ENCODE peak calls at places on chromosomes 6 and 20, in seven cellular contexts. Z, R, C, W, U, X and M are unnamed samples.
A peak's percentile ranks its signal among the peaks of the same experiment; 100 is the strongest.

GRCh38 chr20:63521602-63522001 is 1.0 kb downstream of the PPDPF start:
- DNase-seq in Z (peak; percentile 70), R (no peak), C (no peak), W (no peak), U (no peak), X (peak; percentile 16), M (no peak)

GRCh38 chr6:125140808-125141207 is 12.8 kb upstream of the TPD52L1 start:
- DNase-seq in Z (no peak), R (no peak), C (no peak), W (no peak), U (no peak), X (peak; percentile 14), M (no peak)

GRCh38 chr6:28742668-28743270 is 181.0 kb downstream of the TRIM27 start:
- DNase-seq in Z (peak; percentile 72), R (no peak), C (no peak), W (no peak), U (no peak), X (peak; percentile 42), M (no peak)

GRCh38 chr6:73487473-73487872 is 25.9 kb downstream of the MTO1 start:
- DNase-seq in Z (no peak), R (no peak), C (no peak), W (no peak), U (no peak), X (no peak), M (no peak)

GRCh38 chr20:62334881-62335280 is 32.1 kb downstream of the ADRM1 start:
- DNase-seq in Z (no peak), R (no peak), C (no peak), W (no peak), U (no peak), X (no peak), M (no peak)

GRCh38 chr6:10425973-10426780 is 11.3 kb upstream of the TFAP2A start:
- DNase-seq in Z (peak; percentile 73), R (no peak), C (no peak), W (peak; percentile 57), U (no peak), X (no peak), M (no peak)

GRCh38 chr6:76465410-76465809 is 392.9 kb upstream of the IMPG1 start:
- DNase-seq in Z (no peak), R (no peak), C (no peak), W (no peak), U (no peak), X (no peak), M (no peak)

GRCh38 chr6:109093732-109094131 is 914 bp downstream of the SESN1 start:
- DNase-seq in Z (peak; percentile 9), R (no peak), C (no peak), W (no peak), U (no peak), X (no peak), M (no peak)

GRCh38 chr20:20733943-20734342 is 21.5 kb upstream of the RALGAPA2 start:
- DNase-seq in Z (no peak), R (no peak), C (no peak), W (no peak), U (no peak), X (no peak), M (no peak)
- H3K4me3 ChIP-seq in Z (no peak overlapping the region), R (no peak overlapping the region), C (no peak overlapping the region), W (no peak overlapping the region), U (no peak overlapping the region), X (no peak overlapping the region), M (no peak overlapping the region)

GRCh38 chr6:36196880-36197548 is 470 bp downstream of the BRPF3 start:
- DNase-seq in Z (peak; percentile 100), R (peak; percentile 99), C (peak; percentile 98), W (peak; percentile 100), U (peak; percentile 99), X (peak; percentile 98), M (peak; percentile 83)

GRCh38 chr6:36197739-36198221 is 1.2 kb downstream of the BRPF3 start:
- DNase-seq in Z (no peak), R (peak; percentile 65), C (peak; percentile 10), W (peak; percentile 17), U (peak; percentile 7), X (peak; percentile 8), M (no peak)

GRCh38 chr6:36200998-36201596 is 4.6 kb downstream of the BRPF3 start:
- DNase-seq in Z (no peak), R (no peak), C (no peak), W (no peak), U (no peak), X (no peak), M (no peak)

GRCh38 chr6:36200154-36200891 is 3.8 kb downstream of the BRPF3 start:
- DNase-seq in Z (no peak), R (no peak), C (no peak), W (no peak), U (no peak), X (no peak), M (no peak)

GRCh38 chr6:36198986-36199385 is 2.4 kb downstream of the BRPF3 start:
- DNase-seq in Z (no peak), R (no peak), C (no peak), W (no peak), U (no peak), X (no peak), M (no peak)
- H3K4me3 ChIP-seq in Z (no peak overlapping the region), R (no peak overlapping the region), C (no peak overlapping the region), W (no peak overlapping the region), U (no peak overlapping the region), X (no peak overlapping the region), M (no peak overlapping the region)

GRCh38 chr6:170074907-170075306 is 216.0 kb downstream of the DLL1 start:
- DNase-seq in Z (no peak), R (peak; percentile 45), C (no peak), W (no peak), U (no peak), X (no peak), M (no peak)

GRCh38 chr6:170073846-170074245 is 217.0 kb downstream of the DLL1 start:
- DNase-seq in Z (no peak), R (peak; percentile 28), C (peak; percentile 0), W (no peak), U (no peak), X (no peak), M (no peak)

GRCh38 chr6:170074435-170074834 is 216.4 kb downstream of the DLL1 start:
- DNase-seq in Z (no peak), R (peak; percentile 25), C (no peak), W (no peak), U (no peak), X (no peak), M (no peak)

GRCh38 chr6:170076466-170077165 is 214.3 kb downstream of the DLL1 start:
- DNase-seq in Z (no peak), R (no peak), C (no peak), W (no peak), U (no peak), X (no peak), M (no peak)

GRCh38 chr6:170075659-170076223 is 215.1 kb downstream of the DLL1 start:
- DNase-seq in Z (no peak), R (peak; percentile 37), C (peak; percentile 1), W (no peak), U (no peak), X (no peak), M (no peak)
- H3K4me3 ChIP-seq in Z (no peak overlapping the region), R (no peak overlapping the region), C (no peak overlapping the region), W (no peak overlapping the region), U (no peak overlapping the region), X (no peak overlapping the region), M (no peak overlapping the region)

DNA sequence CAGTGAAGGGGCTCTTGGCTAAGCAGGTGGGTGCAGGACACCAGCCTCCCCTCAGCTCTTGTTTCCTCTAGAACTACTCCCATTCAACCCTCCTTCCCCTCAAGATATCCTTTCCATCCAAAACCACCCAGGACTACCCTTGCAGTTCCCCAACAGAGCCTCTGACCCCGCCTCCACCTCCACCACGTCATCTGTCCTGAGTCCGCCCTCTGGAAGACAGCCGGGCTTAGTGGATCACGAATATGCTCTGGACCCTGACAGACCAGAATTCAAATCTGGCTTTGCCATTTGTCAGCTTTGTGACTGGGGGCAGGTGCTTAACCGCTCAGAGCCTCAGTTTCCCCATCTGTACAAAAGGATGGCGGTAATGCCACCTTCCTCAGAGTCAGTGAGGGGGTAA is 31.4 kb downstream of the TFEB start:
- DNase-seq in Z (no peak), R (no peak), C (no peak), W (no peak), U (no peak), X (no peak), M (no peak)
- H3K4me3 ChIP-seq in Z (no peak overlapping the region), R (no peak overlapping the region), C (no peak overlapping the region), W (no peak overlapping the region), U (no peak overlapping the region), X (no peak overlapping the region), M (no peak overlapping the region)

GRCh38 chr20:38119446-38119845 is 45.6 kb downstream of the TGM2 start:
- DNase-seq in Z (no peak), R (no peak), C (no peak), W (no peak), U (peak; percentile 1), X (no peak), M (no peak)
- H3K4me3 ChIP-seq in Z (no peak overlapping the region), R (no peak overlapping the region), C (no peak overlapping the region), W (no peak overlapping the region), U (no peak overlapping the region), X (no peak overlapping the region), M (no peak overlapping the region)

GRCh38 chr20:58225490-58226200 is 2.8 kb downstream of the ANKRD60 start:
- DNase-seq in Z (no peak), R (no peak), C (no peak), W (no peak), U (no peak), X (peak; percentile 21), M (no peak)

GRCh38 chr20:58229198-58229802 is 847 bp upstream of the ANKRD60 start:
- DNase-seq in Z (peak; percentile 18), R (no peak), C (no peak), W (no peak), U (no peak), X (no peak), M (no peak)

GRCh38 chr20:58228484-58229197 is at the start of gene ANKRD60:
- DNase-seq in Z (peak; percentile 76), R (no peak), C (no peak), W (no peak), U (no peak), X (peak; percentile 73), M (peak; percentile 66)

GRCh38 chr20:58227391-58228102 is 906 bp downstream of the ANKRD60 start:
- DNase-seq in Z (no peak), R (no peak), C (no peak), W (no peak), U (no peak), X (no peak), M (no peak)

DNA sequence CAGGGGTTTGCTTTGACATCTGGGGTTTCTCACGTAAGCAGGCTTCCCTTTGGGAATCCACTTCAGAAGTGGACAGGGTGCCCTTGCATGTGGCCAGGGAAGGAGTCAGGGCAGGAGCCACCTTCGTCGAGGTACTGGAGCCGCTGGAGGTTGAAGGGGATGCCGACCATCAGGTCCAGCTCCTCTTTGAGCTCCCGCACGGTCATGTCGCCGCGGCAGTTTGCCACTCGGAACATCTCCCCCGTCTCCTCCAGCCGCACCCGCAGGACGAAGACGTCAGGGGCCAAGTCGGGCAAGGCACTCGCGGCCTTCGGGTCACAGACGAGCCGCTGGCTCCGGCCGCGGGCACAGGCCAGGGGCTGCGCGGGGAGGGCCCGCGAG is 360 bp downstream of the ANKRD60 start:
- DNase-seq in Z (peak; percentile 28), R (no peak), C (no peak), W (no peak), U (no peak), X (peak; percentile 37), M (no peak)
- H3K4me3 ChIP-seq in Z (peak overlapping the region; percentile 47), R (no peak overlapping the region), C (no peak overlapping the region), W (no peak overlapping the region), U (no peak overlapping the region), X (peak overlapping the region; percentile 25), M (peak overlapping the region; percentile 35)